ENCODE peak calls at places on chromosomes 1 and 21, in six cellular contexts. One of them, this sample, is unnamed.

GRCh38 chr1:30745156-30745833 is 12.3 kb downstream of the LAPTM5 start:
- DNase-seq in fibroblast of lung: no peak
- DNase-seq in cardiac muscle cell: no peak
- DNase-seq in A673: no peak
- DNase-seq in adrenal gland: no peak
- DNase-seq in NB4: no peak
- DNase-seq in this sample: no peak

GRCh38 chr1:31505884-31506497 is 70.3 kb upstream of the TINAGL1 start:
- DNase-seq in NB4: peak; percentile 74
- DNase-seq in fibroblast of lung: peak; percentile 68
- DNase-seq in adrenal gland: no peak
- DNase-seq in A673: no peak
- DNase-seq in cardiac muscle cell: peak; percentile 71
- DNase-seq in this sample: no peak

GRCh38 chr1:4847731-4848130 is 193.3 kb downstream of the AJAP1 start:
- DNase-seq in adrenal gland: no peak
- DNase-seq in fibroblast of lung: no peak
- DNase-seq in A673: no peak
- DNase-seq in NB4: no peak
- DNase-seq in cardiac muscle cell: no peak
- DNase-seq in this sample: no peak

GRCh38 chr1:81590171-81590570 is 210.6 kb upstream of the ADGRL2 start:
- DNase-seq in NB4: no peak
- DNase-seq in adrenal gland: no peak
- DNase-seq in fibroblast of lung: peak; percentile 33
- DNase-seq in cardiac muscle cell: no peak
- DNase-seq in A673: no peak
- DNase-seq in this sample: no peak

GRCh38 chr1:23904748-23905357 is 8.3 kb downstream of the CNR2 start:
- DNase-seq in NB4: peak; percentile 60
- DNase-seq in fibroblast of lung: no peak
- DNase-seq in A673: no peak
- DNase-seq in adrenal gland: no peak
- DNase-seq in cardiac muscle cell: no peak
- DNase-seq in this sample: no peak

GRCh38 chr1:232509570-232509969 is 120.4 kb downstream of the SIPA1L2 start:
- DNase-seq in adrenal gland: no peak
- DNase-seq in fibroblast of lung: peak; percentile 19
- DNase-seq in NB4: no peak
- DNase-seq in cardiac muscle cell: peak; percentile 66
- DNase-seq in A673: no peak
- DNase-seq in this sample: no peak

GRCh38 chr1:230568008-230568407 is 74.3 kb upstream of the COG2 start:
- DNase-seq in cardiac muscle cell: peak; percentile 48
- DNase-seq in adrenal gland: no peak
- DNase-seq in NB4: peak; percentile 14
- DNase-seq in A673: no peak
- DNase-seq in fibroblast of lung: no peak
- DNase-seq in this sample: no peak

GRCh38 chr1:245578306-245578705 is 423.5 kb downstream of the KIF26B start:
- DNase-seq in NB4: no peak
- DNase-seq in adrenal gland: no peak
- DNase-seq in cardiac muscle cell: no peak
- DNase-seq in fibroblast of lung: no peak
- DNase-seq in A673: no peak
- DNase-seq in this sample: no peak

GRCh38 chr21:41506526-41507520 is 1.1 kb downstream of the TMPRSS2 start:
- DNase-seq in adrenal gland: no peak
- DNase-seq in NB4: no peak
- DNase-seq in A673: no peak
- DNase-seq in fibroblast of lung: no peak
- DNase-seq in cardiac muscle cell: no peak
- DNase-seq in this sample: no peak

GRCh38 chr1:98706173-98706848 is 44.8 kb downstream of the SNX7 start:
- DNase-seq in NB4: no peak
- DNase-seq in fibroblast of lung: no peak
- DNase-seq in adrenal gland: no peak
- DNase-seq in cardiac muscle cell: no peak
- DNase-seq in A673: no peak
- DNase-seq in this sample: no peak

GRCh38 chr21:39125752-39126485 is 57.3 kb downstream of the PSMG1 start:
- DNase-seq in fibroblast of lung: peak; percentile 85
- DNase-seq in cardiac muscle cell: peak; percentile 83
- DNase-seq in A673: peak; percentile 65
- DNase-seq in adrenal gland: peak; percentile 42
- DNase-seq in NB4: peak; percentile 74
- DNase-seq in this sample: peak; percentile 54

GRCh38 chr21:43917515-43918384 is 52.7 kb downstream of the AGPAT3 start:
- DNase-seq in cardiac muscle cell: no peak
- DNase-seq in A673: no peak
- DNase-seq in adrenal gland: no peak
- DNase-seq in fibroblast of lung: no peak
- DNase-seq in NB4: no peak
- DNase-seq in this sample: peak; percentile 10

GRCh38 chr1:112507896-112508241 is 896 bp upstream of the WNT2B start:
- DNase-seq in adrenal gland: no peak
- DNase-seq in NB4: no peak
- DNase-seq in fibroblast of lung: no peak
- DNase-seq in cardiac muscle cell: no peak
- DNase-seq in A673: peak; percentile 54
- DNase-seq in this sample: peak; percentile 61

GRCh38 chr1:117038236-117038635 is 21.9 kb upstream of the TTF2 start:
- DNase-seq in NB4: no peak
- DNase-seq in adrenal gland: no peak
- DNase-seq in A673: no peak
- DNase-seq in fibroblast of lung: no peak
- DNase-seq in cardiac muscle cell: no peak
- DNase-seq in this sample: no peak

GRCh38 chr1:117033149-117033548 is 27.0 kb upstream of the TTF2 start:
- DNase-seq in adrenal gland: no peak
- DNase-seq in cardiac muscle cell: no peak
- DNase-seq in fibroblast of lung: no peak
- DNase-seq in A673: no peak
- DNase-seq in NB4: no peak
- DNase-seq in this sample: no peak

GRCh38 chr1:117034791-117035290 is 25.3 kb upstream of the TTF2 start:
- DNase-seq in A673: no peak
- DNase-seq in adrenal gland: no peak
- DNase-seq in NB4: no peak
- DNase-seq in fibroblast of lung: no peak
- DNase-seq in cardiac muscle cell: no peak
- DNase-seq in this sample: no peak

GRCh38 chr1:117037802-117038201 is 22.3 kb upstream of the TTF2 start:
- DNase-seq in adrenal gland: no peak
- DNase-seq in NB4: no peak
- DNase-seq in cardiac muscle cell: no peak
- DNase-seq in A673: no peak
- DNase-seq in fibroblast of lung: no peak
- DNase-seq in this sample: no peak

DNA sequence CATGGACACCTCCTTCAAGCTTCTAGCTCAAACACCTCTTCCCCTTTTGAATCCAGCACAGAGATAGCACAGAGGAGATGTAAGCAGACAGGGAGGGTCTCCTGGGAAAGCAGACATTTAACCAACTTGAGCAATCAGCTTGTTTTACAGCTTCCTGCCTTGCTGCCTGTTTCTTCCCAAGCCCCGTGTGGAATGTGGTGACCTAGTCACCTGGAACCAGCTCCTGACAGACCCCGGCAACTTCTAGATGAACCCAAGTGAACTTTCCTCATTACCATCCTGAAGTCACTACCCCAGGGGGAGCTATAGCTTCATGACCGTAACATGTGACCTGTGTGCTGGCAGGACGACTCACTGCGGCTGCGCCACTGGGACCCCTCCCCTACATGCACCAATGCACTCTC is 24.1 kb upstream of the TTF2 start:
- DNase-seq in A673: no peak
- DNase-seq in NB4: peak; percentile 64
- DNase-seq in cardiac muscle cell: no peak
- DNase-seq in adrenal gland: no peak
- DNase-seq in fibroblast of lung: no peak
- DNase-seq in this sample: no peak
- TF ChIP-seq CTCF in A673: no peak
- TF ChIP-seq CTCF in NB4: no peak
- TF ChIP-seq CTCF in cardiac muscle cell: no peak
- TF ChIP-seq CTCF in adrenal gland: no peak
- TF ChIP-seq CTCF in fibroblast of lung: no peak
- TF ChIP-seq CTCF in this sample: no peak

GRCh38 chr1:156434976-156435550 is 65.5 kb downstream of the MEF2D start:
- DNase-seq in A673: no peak
- DNase-seq in cardiac muscle cell: no peak
- DNase-seq in fibroblast of lung: no peak
- DNase-seq in NB4: no peak
- DNase-seq in adrenal gland: no peak
- DNase-seq in this sample: no peak

GRCh38 chr1:156437054-156437453 is 63.5 kb downstream of the MEF2D start:
- DNase-seq in NB4: no peak
- DNase-seq in adrenal gland: no peak
- DNase-seq in cardiac muscle cell: no peak
- DNase-seq in A673: no peak
- DNase-seq in fibroblast of lung: no peak
- DNase-seq in this sample: no peak

GRCh38 chr1:156437465-156437864 is 63.1 kb downstream of the MEF2D start:
- DNase-seq in adrenal gland: no peak
- DNase-seq in fibroblast of lung: no peak
- DNase-seq in A673: no peak
- DNase-seq in NB4: no peak
- DNase-seq in cardiac muscle cell: no peak
- DNase-seq in this sample: no peak

GRCh38 chr1:156436319-156437043 is 64.1 kb downstream of the MEF2D start:
- DNase-seq in adrenal gland: no peak
- DNase-seq in A673: no peak
- DNase-seq in cardiac muscle cell: no peak
- DNase-seq in fibroblast of lung: no peak
- DNase-seq in NB4: no peak
- DNase-seq in this sample: no peak

DNA sequence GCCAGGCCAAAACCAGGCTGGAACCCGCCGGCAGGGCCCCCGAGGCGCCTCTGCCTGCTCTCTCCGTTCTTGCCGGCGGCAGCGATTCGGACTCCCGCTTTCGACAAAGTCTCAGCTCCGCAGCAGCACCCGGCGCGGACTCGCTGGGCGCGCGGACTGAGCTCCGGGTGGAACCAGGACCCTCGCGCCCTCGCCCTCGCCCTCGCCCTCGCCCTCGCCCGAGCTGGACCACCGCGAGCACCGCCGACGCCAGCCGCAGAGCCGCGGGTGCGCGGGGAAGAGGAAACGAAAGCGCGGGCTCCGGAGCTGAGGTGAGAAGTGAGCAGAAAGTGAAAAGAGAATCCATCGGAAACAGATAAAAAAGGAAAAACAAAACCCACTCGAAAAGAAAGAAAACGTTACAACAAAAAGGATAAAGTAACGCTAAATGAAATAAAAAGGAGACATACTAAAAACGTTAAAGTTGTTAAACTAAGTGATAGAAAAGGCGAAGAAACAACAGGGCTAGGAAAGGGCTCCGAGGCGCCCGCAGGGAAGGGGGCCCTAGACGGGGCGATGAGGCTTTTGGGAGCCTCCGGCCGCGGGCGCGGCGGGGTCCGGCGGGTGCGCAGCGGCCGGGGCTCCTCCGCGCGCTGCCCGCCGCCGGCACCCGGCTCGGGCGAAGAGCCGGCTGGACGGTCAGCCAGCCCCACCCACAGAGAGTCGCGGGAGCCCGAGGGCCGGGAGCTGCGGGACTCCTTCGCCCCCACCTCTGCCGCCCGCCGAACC is 64.8 kb downstream of the MEF2D start:
- DNase-seq in fibroblast of lung: peak; percentile 22
- DNase-seq in A673: no peak
- DNase-seq in cardiac muscle cell: peak; percentile 25
- DNase-seq in adrenal gland: no peak
- DNase-seq in NB4: no peak
- DNase-seq in this sample: no peak
- TF ChIP-seq CTCF in fibroblast of lung: no peak
- TF ChIP-seq CTCF in A673: no peak
- TF ChIP-seq CTCF in cardiac muscle cell: no peak
- TF ChIP-seq CTCF in adrenal gland: no peak
- TF ChIP-seq CTCF in NB4: no peak
- TF ChIP-seq CTCF in this sample: no peak

DNA sequence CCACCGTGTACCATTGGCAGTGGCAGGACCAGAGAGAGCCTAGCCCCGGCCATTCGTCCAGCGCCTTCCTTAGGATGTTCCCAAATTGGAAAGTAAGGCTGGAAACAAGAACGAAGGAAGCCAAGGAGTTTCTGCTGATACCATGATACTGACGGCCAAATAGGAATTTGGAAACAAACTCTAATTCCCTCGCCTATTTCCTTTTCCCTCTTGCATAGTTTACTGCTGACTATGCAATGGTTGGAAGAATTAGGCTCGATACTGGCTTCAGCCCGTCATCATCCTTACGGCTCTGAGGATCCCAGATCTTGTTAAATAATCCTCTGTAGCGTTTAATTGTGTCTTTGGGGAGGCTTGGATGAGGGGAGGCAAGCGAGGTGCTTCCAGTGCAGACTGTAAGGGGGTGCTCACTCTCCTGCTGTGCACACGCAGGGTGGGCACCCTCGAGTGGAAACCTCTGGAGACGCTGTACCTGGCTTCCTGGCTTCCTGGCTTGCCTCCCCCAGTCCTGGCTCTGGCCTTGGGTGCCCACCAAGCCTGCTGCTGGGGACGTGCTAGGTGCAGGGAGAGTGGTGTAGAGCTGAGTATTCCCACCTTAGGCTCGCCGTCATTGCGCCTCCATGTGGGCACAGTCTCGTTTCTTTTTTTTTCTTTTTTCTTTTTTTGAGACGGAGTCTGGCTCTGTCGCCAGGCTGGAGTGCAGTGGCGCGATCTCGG is 27.4 kb upstream of the CAMTA1 start:
- DNase-seq in cardiac muscle cell: peak; percentile 27
- DNase-seq in NB4: no peak
- DNase-seq in adrenal gland: no peak
- DNase-seq in fibroblast of lung: no peak
- DNase-seq in A673: no peak
- DNase-seq in this sample: no peak
- TF ChIP-seq CTCF in cardiac muscle cell: no peak
- TF ChIP-seq CTCF in NB4: no peak
- TF ChIP-seq CTCF in adrenal gland: no peak
- TF ChIP-seq CTCF in fibroblast of lung: no peak
- TF ChIP-seq CTCF in A673: no peak
- TF ChIP-seq CTCF in this sample: no peak

GRCh38 chr1:150577557-150578277 is 1.7 kb downstream of the MCL1 start:
- DNase-seq in adrenal gland: peak; percentile 5
- DNase-seq in fibroblast of lung: peak; percentile 78
- DNase-seq in NB4: peak; percentile 41
- DNase-seq in cardiac muscle cell: peak; percentile 63
- DNase-seq in A673: peak; percentile 46
- DNase-seq in this sample: no peak

GRCh38 chr1:150576794-150577556 is 2.4 kb downstream of the MCL1 start:
- DNase-seq in NB4: no peak
- DNase-seq in fibroblast of lung: peak; percentile 46
- DNase-seq in cardiac muscle cell: peak; percentile 49
- DNase-seq in A673: no peak
- DNase-seq in adrenal gland: peak; percentile 11
- DNase-seq in this sample: no peak

GRCh38 chr1:150578278-150579109 is 916 bp downstream of the MCL1 start:
- DNase-seq in A673: peak; percentile 93
- DNase-seq in NB4: peak; percentile 73
- DNase-seq in cardiac muscle cell: peak; percentile 93
- DNase-seq in fibroblast of lung: peak; percentile 92
- DNase-seq in adrenal gland: peak; percentile 72
- DNase-seq in this sample: peak; percentile 61

GRCh38 chr1:150579955-150580642 is 689 bp upstream of the MCL1 start:
- DNase-seq in cardiac muscle cell: no peak
- DNase-seq in adrenal gland: peak; percentile 17
- DNase-seq in NB4: no peak
- DNase-seq in fibroblast of lung: no peak
- DNase-seq in A673: no peak
- DNase-seq in this sample: peak; percentile 30

GRCh38 chr1:150579110-150579954 is at the start of gene MCL1:
- DNase-seq in A673: peak; percentile 97
- DNase-seq in fibroblast of lung: peak; percentile 97
- DNase-seq in adrenal gland: peak; percentile 96
- DNase-seq in cardiac muscle cell: peak; percentile 97
- DNase-seq in NB4: peak; percentile 96
- DNase-seq in this sample: peak; percentile 94
- TF ChIP-seq CTCF in A673: no peak
- TF ChIP-seq CTCF in fibroblast of lung: no peak
- TF ChIP-seq CTCF in adrenal gland: no peak
- TF ChIP-seq CTCF in cardiac muscle cell: no peak
- TF ChIP-seq CTCF in NB4: no peak
- TF ChIP-seq CTCF in this sample: peak; percentile 40

This sample was measured in ovary.